ENCODE peak calls at places on chromosomes 6 and 20, in nine cellular contexts. H is B cell, C is astrocyte of the spinal cord, T is tibial artery, V is neural progenitor cell, R is HCT116, S is lung, O is fibroblast of mammary gland, Q is vagina. U is an unnamed sample.

GRCh38 chr6:158680441-158680840 is 30.6 kb downstream of the SYTL3 start:
- DNase-seq in O (no peak), R (no peak), H (no peak), T (no peak), Q (no peak), C (no peak), V (no peak), S (no peak), U (no peak)

GRCh38 chr20:2349801-2350200 is 30.9 kb upstream of the TGM6 start:
- DNase-seq in C (no peak), R (no peak), O (no peak), Q (no peak), V (no peak), S (no peak), T (no peak), H (no peak), U (no peak)

GRCh38 chr20:47680804-47681529 is 104.3 kb downstream of the SULF2 start:
- DNase-seq in V (no peak), H (no peak), Q (no peak), S (no peak), R (no peak), O (no peak), T (no peak), C (no peak), U (no peak)

GRCh38 chr6:89410231-89411018 is 1.6 kb downstream of the RRAGD start:
- DNase-seq in S (no peak), C (peak; percentile 14), R (no peak), H (no peak), Q (no peak), T (no peak), O (no peak), V (peak; percentile 62), U (no peak)

GRCh38 chr20:52923123-52923543 is 49.0 kb upstream of the TSHZ2 start:
- DNase-seq in S (no peak), H (no peak), V (peak; percentile 87), Q (no peak), O (peak; percentile 99), C (peak; percentile 94), T (no peak), R (no peak), U (no peak)

GRCh38 chr6:143754204-143754603 is 76.4 kb downstream of the PHACTR2 start:
- DNase-seq in O (no peak), V (no peak), S (no peak), Q (no peak), T (no peak), C (no peak), H (no peak), R (no peak), U (no peak)

GRCh38 chr6:17949168-17949567 is 38.3 kb downstream of the KIF13A start:
- DNase-seq in T (no peak), C (no peak), Q (no peak), R (no peak), V (no peak), S (no peak), O (no peak), H (no peak), U (no peak)

GRCh38 chr6:14732845-14733757 is 512.8 kb upstream of the JARID2 start:
- DNase-seq in T (no peak), Q (no peak), R (peak; percentile 79), C (peak; percentile 70), S (no peak), O (peak; percentile 92), H (no peak), V (no peak), U (peak; percentile 86)

GRCh38 chr6:127902933-127903332 is 2.1 kb upstream of the THEMIS start:
- DNase-seq in R (no peak), T (no peak), V (no peak), O (no peak), S (no peak), H (no peak), Q (no peak), C (no peak), U (peak; percentile 31)

GRCh38 chr20:25288291-25289181 is 40.7 kb downstream of the PYGB start:
- DNase-seq in V (no peak), T (no peak), Q (no peak), C (no peak), R (no peak), H (peak; percentile 36), S (no peak), O (no peak), U (no peak)

GRCh38 chr6:53029761-53030160 is 34.7 kb upstream of the GSTA4 start:
- DNase-seq in H (no peak), T (no peak), Q (no peak), R (no peak), O (no peak), V (no peak), S (no peak), C (no peak), U (no peak)

GRCh38 chr20:63070771-63071540 is 64.2 kb upstream of the BHLHE23 start:
- DNase-seq in R (no peak), H (peak; percentile 31), T (no peak), V (no peak), O (no peak), C (no peak), S (no peak), Q (no peak), U (no peak)

GRCh38 chr6:48426636-48427035 is 315.6 kb upstream of the PTCHD4 start:
- DNase-seq in S (no peak), R (no peak), H (no peak), Q (no peak), O (peak; percentile 99), V (no peak), C (peak; percentile 90), T (no peak), U (no peak)

GRCh38 chr6:122810189-122810588 is 21.1 kb downstream of the SMPDL3A start:
- DNase-seq in Q (no peak), O (no peak), H (no peak), R (no peak), S (no peak), V (no peak), C (no peak), T (no peak), U (no peak)

GRCh38 chr6:47094351-47094925 is 52.3 kb upstream of the ADGRF1 start:
- DNase-seq in V (no peak), T (no peak), S (no peak), C (peak; percentile 44), Q (no peak), O (no peak), R (no peak), H (no peak), U (no peak)

GRCh38 chr6:161257778-161258457 is 15.9 kb downstream of the AGPAT4 start:
- DNase-seq in Q (no peak), S (no peak), H (no peak), O (peak; percentile 100), R (no peak), V (no peak), T (peak; percentile 40), C (peak; percentile 97), U (no peak)

GRCh38 chr6:30981942-30982772 is 1.4 kb upstream of the MUC21 start:
- DNase-seq in O (peak; percentile 84), V (peak; percentile 61), S (peak; percentile 63), T (peak; percentile 27), Q (no peak), H (no peak), C (peak; percentile 80), R (no peak), U (no peak)

GRCh38 chr6:7249946-7250643 is 62.9 kb downstream of the SSR1 start:
- DNase-seq in H (no peak), Q (no peak), T (no peak), V (no peak), R (no peak), S (no peak), O (peak; percentile 19), C (no peak), U (no peak)
- TF ChIP-seq CTCF in H (no peak), Q (no peak), T (no peak), V (no peak), R (no peak), S (no peak), O (no peak), C (no peak), U (no peak)

DNA sequence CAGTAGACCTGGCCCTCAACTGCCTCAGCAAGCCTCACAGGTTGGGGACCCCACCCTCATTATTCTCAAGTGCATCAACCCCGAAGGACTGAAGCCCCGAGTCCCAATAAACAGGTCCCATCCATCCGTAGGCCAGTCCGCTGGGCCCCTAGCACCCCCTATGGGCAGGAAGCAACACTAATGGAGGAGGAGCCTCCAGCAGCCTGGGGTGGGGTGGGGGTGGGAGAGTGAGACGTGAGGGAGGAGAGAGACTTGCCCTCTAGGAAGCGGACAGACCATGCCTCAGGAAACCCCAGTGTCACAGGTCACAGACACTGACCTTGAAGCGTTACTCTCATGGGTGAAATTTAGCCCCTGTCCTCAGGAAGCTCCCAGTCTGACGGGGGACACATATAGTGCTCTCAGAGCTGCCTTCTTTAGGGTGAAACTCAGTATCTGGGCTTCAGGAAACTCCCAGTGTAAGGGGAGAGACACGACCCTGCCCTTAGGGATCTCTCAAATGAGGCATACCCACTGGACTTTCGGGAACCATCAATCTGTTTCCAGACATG is 125.9 kb downstream of the MRPL14 start:
- DNase-seq in C (no peak), O (no peak), S (peak; percentile 68), V (peak; percentile 76), R (peak; percentile 54), Q (no peak), T (no peak), H (no peak), U (peak; percentile 71)
- TF ChIP-seq CTCF in C (peak; percentile 50), O (peak; percentile 41), S (no peak), V (peak; percentile 61), R (peak; percentile 83), Q (no peak), T (peak; percentile 11), H (no peak), U (peak; percentile 50)

DNA sequence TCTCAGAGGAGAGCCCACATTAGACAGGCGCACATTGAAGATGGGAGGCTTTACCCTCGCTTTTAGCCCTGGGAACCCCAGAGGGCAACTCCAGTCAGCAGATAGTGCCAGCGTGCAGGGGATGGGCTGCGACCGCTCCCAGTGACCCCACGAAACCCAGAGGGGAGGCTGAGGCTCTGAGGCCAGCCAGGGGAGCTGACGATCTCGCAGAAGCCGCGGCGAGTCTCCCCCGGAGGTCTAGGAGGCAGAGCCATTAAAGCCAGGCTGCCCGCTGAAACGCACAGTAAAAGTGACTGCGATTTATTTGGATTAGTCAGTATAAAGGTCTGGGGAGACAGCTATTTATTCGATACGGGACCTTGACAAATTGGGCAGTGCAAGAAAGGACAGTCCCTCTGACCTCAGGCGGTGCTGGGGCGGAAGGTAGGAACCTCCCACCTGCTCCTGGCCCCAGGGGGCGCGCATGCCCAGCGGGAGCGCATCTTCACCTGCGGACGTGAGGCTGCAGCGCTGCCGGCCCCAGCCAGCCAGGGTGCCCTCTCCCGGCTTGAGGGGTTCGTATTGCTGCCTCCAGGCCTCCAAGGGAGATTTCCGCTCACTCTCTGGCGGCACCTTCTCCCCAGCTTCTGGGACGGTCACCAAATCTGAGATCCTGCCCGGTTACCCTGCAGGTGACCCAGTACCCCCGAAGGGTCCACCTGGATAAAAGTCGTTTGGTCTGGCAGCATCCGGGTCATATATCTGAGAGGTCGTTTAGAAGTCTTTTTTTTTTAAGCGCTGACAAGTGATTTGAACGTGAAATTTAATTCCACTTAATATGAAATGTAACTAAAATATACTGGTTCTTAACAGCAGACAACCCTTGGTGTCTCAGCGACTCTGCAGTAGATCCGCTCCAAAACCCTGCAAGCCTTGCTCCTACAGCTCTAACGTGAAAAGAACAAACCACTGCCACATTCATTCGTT is 34.0 kb upstream of the TCF21 start:
- DNase-seq in O (no peak), T (no peak), V (peak; percentile 66), Q (no peak), R (no peak), C (no peak), H (no peak), S (no peak), U (peak; percentile 9)
- TF ChIP-seq CTCF in O (no peak), T (no peak), V (no peak), Q (no peak), R (no peak), C (peak; percentile 28), H (no peak), S (no peak), U (no peak)

GRCh38 chr20:8938532-8938931 is 130.4 kb upstream of the PLCB4 start:
- DNase-seq in H (no peak), V (no peak), O (no peak), C (no peak), T (no peak), R (no peak), Q (no peak), S (no peak), U (no peak)
- TF ChIP-seq CTCF in H (no peak), V (no peak), O (no peak), C (no peak), T (no peak), R (no peak), Q (no peak), S (no peak), U (no peak)

U was measured in activated CD8-positive, alpha-beta T cell treated with anti-CD3 and anti-CD28 coated beads for 36 hours.